ENCODE peak calls at places on chromosomes 11 and 22, in ten cellular contexts. M is HCT116, Y is ovary, A is body of pancreas, U is right lobe of liver, I is Peyer's patch, R is tibial nerve, T is A549, P is spleen, J is gastrocnemius medialis. O is an unnamed sample.

GRCh38 chr11:76677010-76677771 is 6.6 kb upstream of the LRRC32 start:
- DNase-seq in R (no peak), A (no peak), I (no peak), J (no peak), M (no peak), P (no peak), U (no peak), T (no peak), Y (no peak), O (no peak)

GRCh38 chr11:75288846-75289760 is 48.5 kb downstream of the TPBGL start:
- DNase-seq in I (no peak), J (no peak), P (no peak), U (no peak), A (no peak), R (no peak), T (no peak), Y (no peak), M (no peak), O (no peak)

GRCh38 chr11:126175261-126175885 is 36.1 kb downstream of the RPUSD4 start:
- DNase-seq in J (no peak), P (peak; percentile 46), I (no peak), M (no peak), T (no peak), A (no peak), Y (peak; percentile 69), U (no peak), R (peak; percentile 65), O (no peak)

GRCh38 chr22:20606041-20606783 is 98.8 kb downstream of the MED15 start:
- DNase-seq in A (peak; percentile 87), T (peak; percentile 75), P (peak; percentile 88), R (no peak), J (no peak), U (peak; percentile 84), M (peak; percentile 83), Y (peak; percentile 34), I (peak; percentile 44), O (peak; percentile 41)

GRCh38 chr11:60145677-60146076 is 37.2 kb downstream of the MS4A6A start:
- DNase-seq in I (no peak), T (no peak), R (no peak), Y (no peak), A (no peak), P (no peak), M (no peak), U (no peak), J (no peak), O (no peak)

GRCh38 chr11:111735262-111736116 is 30.7 kb downstream of the PPP2R1B start:
- DNase-seq in M (no peak), R (peak; percentile 82), U (peak; percentile 79), Y (peak; percentile 84), J (peak; percentile 66), I (no peak), P (peak; percentile 67), T (peak; percentile 56), A (no peak), O (peak; percentile 68)

GRCh38 chr22:47457021-47457420 is 694.6 kb downstream of the TBC1D22A start:
- DNase-seq in J (no peak), T (no peak), R (no peak), A (no peak), Y (no peak), U (no peak), P (no peak), M (no peak), I (no peak), O (no peak)

GRCh38 chr11:102788334-102789035 is 8.1 kb upstream of the MMP10 start:
- DNase-seq in U (no peak), A (no peak), T (no peak), J (no peak), Y (no peak), R (no peak), M (no peak), I (no peak), P (no peak), O (no peak)

GRCh38 chr22:36383110-36383581 is 4.6 kb downstream of the MYH9 start:
- DNase-seq in J (no peak), P (peak; percentile 85), R (no peak), M (no peak), U (no peak), A (no peak), T (no peak), I (peak; percentile 94), Y (no peak), O (no peak)
- TF ChIP-seq POLR2A in J (no peak), P (no peak), R (no peak), M (no peak), U (no peak), A (no peak), T (no peak), I (peak; percentile 16), Y (no peak), O (no peak)

GRCh38 chr11:130861902-130862552 is 54.3 kb downstream of the SNX19 start:
- DNase-seq in I (peak; percentile 90), J (peak; percentile 76), M (peak; percentile 90), A (peak; percentile 92), R (peak; percentile 95), U (peak; percentile 90), T (peak; percentile 90), Y (peak; percentile 94), P (peak; percentile 97), O (peak; percentile 42)
- TF ChIP-seq POLR2A in I (no peak), J (no peak), M (no peak), A (no peak), R (no peak), U (no peak), T (no peak), Y (peak; percentile 46), P (no peak), O (no peak)

GRCh38 chr22:29553391-29554224 is at the start of gene THOC5:
- DNase-seq in U (peak; percentile 94), J (peak; percentile 91), T (peak; percentile 95), A (peak; percentile 93), M (peak; percentile 89), R (peak; percentile 91), P (peak; percentile 98), Y (peak; percentile 96), I (peak; percentile 87), O (peak; percentile 90)
- TF ChIP-seq POLR2A in U (peak; percentile 53), J (peak; percentile 16), T (peak; percentile 66), A (peak; percentile 83), M (no peak), R (peak; percentile 30), P (no peak), Y (no peak), I (peak; percentile 40), O (peak; percentile 48)

GRCh38 chr11:67372232-67372992 is 986 bp downstream of the CLCF1 start:
- DNase-seq in A (no peak), T (no peak), P (peak; percentile 87), I (no peak), R (no peak), U (peak; percentile 61), Y (peak; percentile 72), J (no peak), M (no peak), O (no peak)

GRCh38 chr11:67373916-67374570 is 645 bp upstream of the CLCF1 start:
- DNase-seq in J (peak; percentile 41), Y (peak; percentile 81), A (peak; percentile 86), T (peak; percentile 100), P (peak; percentile 92), U (peak; percentile 86), R (peak; percentile 67), I (peak; percentile 76), M (peak; percentile 93), O (peak; percentile 90)

GRCh38 chr11:67371549-67372231 is 1.7 kb downstream of the CLCF1 start:
- DNase-seq in R (no peak), Y (no peak), T (peak; percentile 74), P (peak; percentile 83), A (peak; percentile 50), I (peak; percentile 62), U (peak; percentile 36), J (no peak), M (no peak), O (no peak)

GRCh38 chr11:67374571-67375276 is 1.3 kb upstream of the CLCF1 start:
- DNase-seq in T (peak; percentile 92), R (no peak), M (no peak), P (peak; percentile 78), J (no peak), I (no peak), Y (no peak), U (peak; percentile 52), A (no peak), O (no peak)

DNA sequence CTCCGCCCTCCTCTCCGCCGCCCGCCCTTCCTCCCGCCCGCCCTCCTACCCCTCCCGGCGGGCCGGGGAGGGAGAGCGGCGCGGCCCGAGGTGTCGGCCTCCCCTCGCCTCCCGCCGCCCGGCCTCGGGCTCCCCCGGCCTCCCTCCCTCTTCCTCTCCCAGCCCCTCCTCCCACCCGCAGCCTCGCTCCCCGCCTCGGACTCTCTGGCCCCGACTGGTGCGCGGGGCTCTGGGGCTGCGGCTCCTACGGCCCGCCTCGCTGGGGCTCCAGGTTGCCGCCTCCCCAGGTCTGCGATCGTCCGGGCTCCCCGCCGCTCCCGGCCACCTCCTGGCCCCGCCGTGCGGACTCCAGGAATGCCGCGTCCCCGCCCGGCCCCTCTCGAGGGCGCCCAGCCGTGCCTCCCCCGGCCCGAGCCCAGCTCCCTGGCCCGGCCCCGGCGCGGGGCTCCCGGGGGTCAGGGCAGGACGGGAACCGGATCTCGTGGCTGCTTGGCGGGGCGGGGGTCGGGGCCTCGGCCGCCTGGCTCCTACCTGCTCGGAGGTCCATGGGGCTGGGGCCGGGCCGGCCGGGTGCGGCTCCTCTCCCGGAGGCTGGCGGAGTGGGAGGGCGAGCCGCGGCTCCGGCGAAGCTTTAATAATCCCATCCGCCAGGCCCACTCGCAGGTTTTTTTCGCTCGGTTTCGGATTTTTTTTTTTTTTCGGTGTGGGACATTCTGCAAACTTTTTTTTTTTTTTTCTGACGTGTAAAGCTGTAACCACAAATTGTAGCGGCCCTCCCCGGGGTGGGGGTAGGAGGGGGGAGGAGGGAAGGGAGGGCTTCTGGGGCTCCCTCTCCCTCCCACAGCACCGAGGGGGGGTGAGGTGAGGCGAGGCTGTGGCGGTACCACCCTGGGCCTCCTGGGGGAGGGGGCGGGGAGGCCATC is at the start of gene CLCF1:
- DNase-seq in Y (peak; percentile 83), T (peak; percentile 96), P (peak; percentile 94), A (peak; percentile 68), U (peak; percentile 80), R (no peak), J (no peak), I (peak; percentile 87), M (no peak), O (peak; percentile 86)
- TF ChIP-seq POLR2A in Y (no peak), T (peak; percentile 5), P (no peak), A (peak; percentile 53), U (no peak), R (no peak), J (no peak), I (peak; percentile 8), M (no peak), O (peak; percentile 30)